ENCODE peak calls at places on chromosome X, in eight cellular contexts. S, T, H, A, F, U, R and M are unnamed samples.

GRCh38 chrX:68833855-68834331 is 5.1 kb downstream of the EFNB1 start:
- DNase-seq in U (no peak), T (peak), F (no peak), S (no peak), R (no peak), H (no peak), A (no peak), M (no peak)

GRCh38 chrX:47515941-47516649 is 33.1 kb upstream of the ZNF41 start:
- DNase-seq in A (peak), F (no peak), U (no peak), R (no peak), S (no peak), T (peak), H (no peak), M (no peak)

GRCh38 chrX:4265036-4265435 is 551.6 kb upstream of the PRKX start:
- DNase-seq in F (no peak), U (no peak), T (no peak), R (no peak), S (no peak), A (no peak), H (no peak), M (no peak)

GRCh38 chrX:155333701-155334100 is 713 bp downstream of the CLIC2 start:
- DNase-seq in F (no peak), T (no peak), A (no peak), U (no peak), R (no peak), H (no peak), S (no peak), M (no peak)

GRCh38 chrX:19555683-19556082 is 40.4 kb upstream of the MAP3K15 start:
- DNase-seq in U (no peak), A (no peak), S (no peak), F (no peak), R (no peak), H (no peak), T (no peak), M (no peak)

GRCh38 chrX:134718329-134719317 is 60.4 kb upstream of the PLAC1 start:
- DNase-seq in H (peak), A (peak), F (no peak), T (peak), S (no peak), R (peak), U (peak), M (no peak)

GRCh38 chrX:119757979-119758681 is at the start of gene SOWAHD:
- DNase-seq in S (no peak), T (peak), R (peak), F (peak), H (peak), A (no peak), U (peak), M (peak)

GRCh38 chrX:153974003-153974725 is 1.6 kb downstream of the TMEM187 start:
- DNase-seq in U (no peak), A (no peak), S (no peak), F (no peak), R (no peak), H (no peak), T (no peak), M (peak)

GRCh38 chrX:103240155-103240554 is 14.8 kb downstream of the TCEAL8 start:
- DNase-seq in T (no peak), F (no peak), S (no peak), A (no peak), H (no peak), R (no peak), U (no peak), M (no peak)

GRCh38 chrX:101191217-101191750 is 28.3 kb upstream of the DRP2 start:
- DNase-seq in R (peak), U (no peak), F (no peak), A (no peak), S (no peak), H (peak), T (no peak), M (no peak)

GRCh38 chrX:53281321-53281822 is at the start of gene IQSEC2:
- DNase-seq in F (no peak), A (no peak), S (no peak), U (peak), T (peak), H (peak), R (peak), M (no peak)

GRCh38 chrX:54397113-54397512 is 39.3 kb upstream of the WNK3 start:
- DNase-seq in A (no peak), R (no peak), U (no peak), H (no peak), F (no peak), S (no peak), T (no peak), M (no peak)

GRCh38 chrX:12548746-12549145 is 242.5 kb upstream of the PRPS2 start:
- DNase-seq in A (peak), T (peak), U (peak), F (no peak), H (no peak), R (peak), S (no peak), M (no peak)

GRCh38 chrX:126550816-126551215 is 1.8 kb downstream of the DCAF12L1 start:
- DNase-seq in S (no peak), F (no peak), T (peak), R (no peak), H (no peak), A (no peak), U (no peak), M (no peak)

GRCh38 chrX:46029777-46030176 is 515.4 kb downstream of the ZNF674 start:
- DNase-seq in T (no peak), F (no peak), S (no peak), A (no peak), U (no peak), R (no peak), H (no peak), M (peak)

GRCh38 chrX:19953145-19953544 is 37.7 kb downstream of the BCLAF3 start:
- DNase-seq in T (no peak), R (no peak), U (no peak), S (no peak), A (no peak), F (no peak), H (no peak), M (no peak)